ENCODE peak calls at places on chromosomes 3 and 15, in nine cellular contexts. F is GM12878, W is Right ventricle myocardium inferior, X is glutamatergic neuron, B is epithelial cell of esophagus, T is posterior vena cava, O is NCI-H345, S is MM.1S, Q is T follicular helper cell. C is an unnamed sample.

GRCh38 chr3:28907616-28908015 is 373.3 kb upstream of the RBMS3 start:
- DNase-seq in O (no peak), B (no peak), W (no peak), T (no peak), Q (no peak), S (no peak), F (no peak), X (no peak), C (no peak)

GRCh38 chr3:111519193-111519592 is 22.8 kb upstream of the CD96 start:
- DNase-seq in O (no peak), X (no peak), B (no peak), F (no peak), W (no peak), T (no peak), S (no peak), Q (no peak), C (no peak)

GRCh38 chr3:41579861-41580260 is 380.6 kb downstream of the CTNNB1 start:
- DNase-seq in W (no peak), T (no peak), X (no peak), S (no peak), F (no peak), B (no peak), O (no peak), Q (no peak), C (no peak)

GRCh38 chr3:176439729-176440128 is 757.6 kb downstream of the TBL1XR1 start:
- DNase-seq in O (no peak), X (no peak), W (no peak), F (no peak), B (no peak), Q (no peak), T (no peak), S (no peak), C (no peak)

GRCh38 chr15:62066663-62067447 is at the start of gene C2CD4A:
- DNase-seq in O (peak), S (peak), B (peak), F (no peak), X (peak), Q (peak), W (peak), T (peak), C (peak)

GRCh38 chr3:189530822-189531221 is 100.4 kb upstream of the TP63 start:
- DNase-seq in T (no peak), Q (no peak), X (no peak), W (no peak), F (no peak), O (no peak), S (no peak), B (no peak), C (no peak)

GRCh38 chr3:111730143-111730542 is 128.9 kb upstream of the PHLDB2 start:
- DNase-seq in B (peak), T (no peak), O (no peak), X (no peak), F (no peak), W (no peak), S (no peak), Q (no peak), C (no peak)

GRCh38 chr3:129315386-129315991 is 36.8 kb downstream of the HMCES start:
- DNase-seq in T (peak), X (peak), F (no peak), O (no peak), Q (no peak), S (peak), B (peak), W (peak), C (peak)

GRCh38 chr15:95598456-95598855 is 732.0 kb upstream of the NR2F2 start:
- DNase-seq in X (no peak), O (no peak), B (no peak), S (no peak), F (no peak), Q (no peak), T (no peak), W (no peak), C (no peak)

GRCh38 chr15:69910511-69910910 is 187.2 kb downstream of the TLE3 start:
- DNase-seq in B (no peak), S (no peak), F (no peak), O (no peak), W (no peak), T (no peak), X (no peak), Q (no peak), C (no peak)